ENCODE peak calls at places on chromosomes 11 and 22, in five cellular contexts. One of them, this sample, is unnamed.
A peak's percentile ranks its signal among the peaks of the same experiment; 100 is the strongest.

GRCh38 chr11:126466288-126467045 is 111.0 kb downstream of the ST3GAL4 start:
- DNase-seq in heart right ventricle: no peak
- DNase-seq in HS-27A: no peak
- DNase-seq in endothelial cell of umbilical vein: no peak
- DNase-seq in NCI-H2171: no peak
- DNase-seq in this sample: no peak

GRCh38 chr11:65624931-65625627 is 9.5 kb downstream of the PCNX3 start:
- DNase-seq in heart right ventricle: no peak
- DNase-seq in HS-27A: no peak
- DNase-seq in NCI-H2171: no peak
- DNase-seq in endothelial cell of umbilical vein: no peak
- DNase-seq in this sample: no peak

GRCh38 chr11:73242291-73243092 is 24.4 kb downstream of the P2RY2 start:
- DNase-seq in heart right ventricle: peak; percentile 82
- DNase-seq in HS-27A: peak; percentile 74
- DNase-seq in endothelial cell of umbilical vein: peak; percentile 84
- DNase-seq in NCI-H2171: peak; percentile 11
- DNase-seq in this sample: peak; percentile 61

GRCh38 chr22:38218661-38219331 is 17.0 kb downstream of the MAFF start:
- DNase-seq in heart right ventricle: peak; percentile 70
- DNase-seq in HS-27A: peak; percentile 75
- DNase-seq in NCI-H2171: no peak
- DNase-seq in endothelial cell of umbilical vein: peak; percentile 94
- DNase-seq in this sample: no peak

GRCh38 chr11:23212829-23213228 is 352.6 kb upstream of the CCDC179 start:
- DNase-seq in HS-27A: no peak
- DNase-seq in heart right ventricle: no peak
- DNase-seq in NCI-H2171: no peak
- DNase-seq in endothelial cell of umbilical vein: no peak
- DNase-seq in this sample: no peak

GRCh38 chr11:122642472-122642922 is 13.0 kb upstream of the UBASH3B start:
- DNase-seq in HS-27A: peak; percentile 59
- DNase-seq in endothelial cell of umbilical vein: peak; percentile 60
- DNase-seq in heart right ventricle: no peak
- DNase-seq in NCI-H2171: no peak
- DNase-seq in this sample: no peak

GRCh38 chr11:3176487-3176886 is 11.4 kb upstream of the OSBPL5 start:
- DNase-seq in HS-27A: no peak
- DNase-seq in heart right ventricle: no peak
- DNase-seq in endothelial cell of umbilical vein: no peak
- DNase-seq in NCI-H2171: no peak
- DNase-seq in this sample: no peak

GRCh38 chr11:77547863-77548551 is 41.7 kb upstream of the AQP11 start:
- DNase-seq in HS-27A: peak; percentile 34
- DNase-seq in endothelial cell of umbilical vein: peak; percentile 58
- DNase-seq in NCI-H2171: peak; percentile 66
- DNase-seq in heart right ventricle: no peak
- DNase-seq in this sample: peak; percentile 9

GRCh38 chr11:71433648-71434450 is 14.3 kb downstream of the DHCR7 start:
- DNase-seq in HS-27A: no peak
- DNase-seq in endothelial cell of umbilical vein: no peak
- DNase-seq in NCI-H2171: no peak
- DNase-seq in heart right ventricle: peak; percentile 51
- DNase-seq in this sample: no peak

GRCh38 chr11:130451261-130452019 is 3.0 kb downstream of the ADAMTS15 start:
- DNase-seq in heart right ventricle: peak; percentile 44
- DNase-seq in HS-27A: no peak
- DNase-seq in NCI-H2171: no peak
- DNase-seq in endothelial cell of umbilical vein: no peak
- DNase-seq in this sample: no peak

GRCh38 chr11:73475549-73475948 is 99.3 kb downstream of the RELT start:
- DNase-seq in heart right ventricle: no peak
- DNase-seq in NCI-H2171: no peak
- DNase-seq in endothelial cell of umbilical vein: no peak
- DNase-seq in HS-27A: no peak
- DNase-seq in this sample: no peak

GRCh38 chr22:29944339-29944738 is 61.4 kb downstream of the MTMR3 start:
- DNase-seq in heart right ventricle: no peak
- DNase-seq in HS-27A: no peak
- DNase-seq in NCI-H2171: no peak
- DNase-seq in endothelial cell of umbilical vein: no peak
- DNase-seq in this sample: no peak

GRCh38 chr11:91396243-91397133 is 828.1 kb upstream of the FAT3 start:
- DNase-seq in endothelial cell of umbilical vein: no peak
- DNase-seq in heart right ventricle: no peak
- DNase-seq in HS-27A: peak; percentile 51
- DNase-seq in NCI-H2171: no peak
- DNase-seq in this sample: no peak

GRCh38 chr11:45815747-45816146 is 10.8 kb downstream of the SLC35C1 start:
- DNase-seq in NCI-H2171: no peak
- DNase-seq in heart right ventricle: no peak
- DNase-seq in HS-27A: no peak
- DNase-seq in endothelial cell of umbilical vein: no peak
- DNase-seq in this sample: no peak

GRCh38 chr22:20423636-20424511 is 13.8 kb downstream of the SCARF2 start:
- DNase-seq in endothelial cell of umbilical vein: no peak
- DNase-seq in NCI-H2171: no peak
- DNase-seq in heart right ventricle: no peak
- DNase-seq in HS-27A: no peak
- DNase-seq in this sample: no peak

GRCh38 chr22:23197836-23198235 is 17.5 kb downstream of the BCR start:
- DNase-seq in HS-27A: no peak
- DNase-seq in endothelial cell of umbilical vein: no peak
- DNase-seq in NCI-H2171: no peak
- DNase-seq in heart right ventricle: no peak
- DNase-seq in this sample: no peak

GRCh38 chr22:25448435-25449051 is 115.9 kb upstream of the GRK3 start:
- DNase-seq in endothelial cell of umbilical vein: peak; percentile 28
- DNase-seq in HS-27A: no peak
- DNase-seq in heart right ventricle: no peak
- DNase-seq in NCI-H2171: no peak
- DNase-seq in this sample: no peak

This sample was measured in NCI-H524 treated with DMSO at 0.1 percent for 48 hours.